ENCODE peak calls at places on chromosomes 4 and X, in four cellular contexts. P is AG10803, Q is fibroblast of mammary gland, N is tibial nerve. L is an unnamed sample.

GRCh38 chr4:8940792-8941491 is 69.3 kb upstream of the HMX1 start:
- DNase-seq in P (no peak), Q (no peak), N (no peak), L (no peak)

GRCh38 chr4:139214039-139214534 is 37.1 kb upstream of the ELF2 start:
- DNase-seq in P (no peak), Q (peak; percentile 20), N (peak; percentile 30), L (no peak)

GRCh38 chr4:25313194-25313895 is 771 bp downstream of the ZCCHC4 start:
- DNase-seq in P (no peak), Q (no peak), N (no peak), L (no peak)

GRCh38 chr4:52983563-52984303 is 121.6 kb downstream of the RASL11B start:
- DNase-seq in P (peak; percentile 59), Q (peak; percentile 75), N (peak; percentile 70), L (peak; percentile 75)

GRCh38 chr4:24802648-24803047 is 7.3 kb downstream of the SOD3 start:
- DNase-seq in P (no peak), Q (no peak), N (no peak), L (no peak)

GRCh38 chr4:101806914-101807313 is 16.4 kb downstream of the BANK1 start:
- DNase-seq in P (peak; percentile 11), Q (peak; percentile 25), N (no peak), L (peak; percentile 38)

GRCh38 chrX:77389891-77390290 is 57.3 kb upstream of the FGF16 start:
- DNase-seq in P (no peak), Q (no peak), N (no peak), L (no peak)

GRCh38 chrX:103464774-103465117 is 54.5 kb downstream of the RAB40A start:
- DNase-seq in P (peak; percentile 66), Q (peak; percentile 76), N (peak; percentile 89), L (peak; percentile 81)

GRCh38 chrX:97006167-97006566 is 122.5 kb downstream of the RPA4 start:
- DNase-seq in P (no peak), Q (no peak), N (no peak), L (no peak)

GRCh38 chr4:70895846-70896435 is 6.2 kb upstream of the MOB1B start:
- DNase-seq in P (no peak), Q (no peak), N (no peak), L (no peak)

GRCh38 chr4:14749910-14750309 is 252.4 kb upstream of the CPEB2 start:
- DNase-seq in P (peak; percentile 12), Q (peak; percentile 39), N (peak; percentile 9), L (peak; percentile 50)

GRCh38 chrX:105460366-105460765 is 239.9 kb upstream of the TEX13A start:
- DNase-seq in P (peak; percentile 33), Q (peak; percentile 75), N (no peak), L (peak; percentile 67)

GRCh38 chrX:16772460-16772859 is 13.8 kb upstream of the TXLNG start:
- DNase-seq in P (no peak), Q (no peak), N (no peak), L (no peak)

GRCh38 chrX:33357606-33358005 is 146.3 kb upstream of the DMD start:
- DNase-seq in P (no peak), Q (no peak), N (no peak), L (no peak)

GRCh38 chr4:150419939-150420338 is 162.0 kb upstream of the MAB21L2 start:
- DNase-seq in P (no peak), Q (no peak), N (no peak), L (no peak)

GRCh38 chr4:13888112-13888511 is 260.6 kb upstream of the BOD1L1 start:
- DNase-seq in P (peak; percentile 94), Q (peak; percentile 95), N (no peak), L (peak; percentile 96)

GRCh38 chrX:147741776-147742175 is 169.9 kb upstream of the FMR1 start:
- DNase-seq in P (no peak), Q (no peak), N (no peak), L (no peak)

GRCh38 chr4:141247430-141247780 is 26.7 kb downstream of the ZNF330 start:
- DNase-seq in P (peak; percentile 24), Q (peak; percentile 37), N (no peak), L (peak; percentile 41)

GRCh38 chrX:24561121-24561520 is 86.0 kb downstream of the PCYT1B start:
- DNase-seq in P (peak; percentile 7), Q (peak; percentile 25), N (no peak), L (peak; percentile 16)

GRCh38 chr4:123127218-123127617 is 204.8 kb upstream of the NUDT6 start:
- DNase-seq in P (peak; percentile 32), Q (peak; percentile 33), N (no peak), L (peak; percentile 73)

GRCh38 chrX:49999048-49999447 is 76.7 kb downstream of the CLCN5 start:
- DNase-seq in P (peak; percentile 55), Q (peak; percentile 12), N (no peak), L (no peak)

GRCh38 chr4:40375090-40375489 is 40.0 kb downstream of the CHRNA9 start:
- DNase-seq in P (no peak), Q (no peak), N (no peak), L (no peak)

GRCh38 chr4:44162538-44163270 is 285.9 kb downstream of the KCTD8 start:
- DNase-seq in P (no peak), Q (no peak), N (no peak), L (no peak)

GRCh38 chrX:103792916-103793540 is 16.4 kb downstream of the PLP1 start:
- DNase-seq in P (peak; percentile 79), Q (peak; percentile 80), N (no peak), L (peak; percentile 87)

GRCh38 chrX:1412551-1413161 is 20.7 kb upstream of the SLC25A6 start:
- DNase-seq in P (no peak), Q (no peak), N (no peak), L (no peak)

GRCh38 chr4:114077610-114078009 is 98.2 kb upstream of the ARSJ start:
- DNase-seq in P (peak; percentile 91), Q (peak; percentile 95), N (no peak), L (peak; percentile 81)

GRCh38 chr4:39932776-39933402 is 44.8 kb downstream of the PDS5A start:
- DNase-seq in P (no peak), Q (no peak), N (no peak), L (no peak)

GRCh38 chrX:67780694-67781109 is 236.9 kb downstream of the AR start:
- DNase-seq in P (peak; percentile 98), Q (peak; percentile 96), N (peak; percentile 46), L (peak; percentile 97)

GRCh38 chrX:23332101-23332887 is 2.4 kb upstream of the PTCHD1 start:
- DNase-seq in P (no peak), Q (no peak), N (no peak), L (no peak)

GRCh38 chr4:118888666-118889312 is at the start of gene SYNPO2:
- DNase-seq in P (peak; percentile 81), Q (peak; percentile 81), N (peak; percentile 79), L (peak; percentile 82)

GRCh38 chr4:14345356-14345775 is 656.9 kb upstream of the CPEB2 start:
- DNase-seq in P (peak; percentile 18), Q (peak; percentile 77), N (peak; percentile 13), L (peak; percentile 33)

GRCh38 chr4:1686440-1687036 is 2.4 kb upstream of the FAM53A start:
- DNase-seq in P (no peak), Q (no peak), N (no peak), L (no peak)

GRCh38 chr4:132642196-132642817 is 506.8 kb upstream of the PCDH10 start:
- DNase-seq in P (no peak), Q (peak; percentile 9), N (peak; percentile 22), L (peak; percentile 65)

GRCh38 chr4:6956434-6957147 is 47.0 kb downstream of the TBC1D14 start:
- DNase-seq in P (no peak), Q (no peak), N (no peak), L (no peak)

GRCh38 chr4:69584135-69584534 is 55.3 kb downstream of the UGT2A2 start:
- DNase-seq in P (no peak), Q (no peak), N (no peak), L (no peak)

GRCh38 chr4:87129681-87130080 is 90.7 kb downstream of the KLHL8 start:
- DNase-seq in P (no peak), Q (no peak), N (no peak), L (no peak)

DNA sequence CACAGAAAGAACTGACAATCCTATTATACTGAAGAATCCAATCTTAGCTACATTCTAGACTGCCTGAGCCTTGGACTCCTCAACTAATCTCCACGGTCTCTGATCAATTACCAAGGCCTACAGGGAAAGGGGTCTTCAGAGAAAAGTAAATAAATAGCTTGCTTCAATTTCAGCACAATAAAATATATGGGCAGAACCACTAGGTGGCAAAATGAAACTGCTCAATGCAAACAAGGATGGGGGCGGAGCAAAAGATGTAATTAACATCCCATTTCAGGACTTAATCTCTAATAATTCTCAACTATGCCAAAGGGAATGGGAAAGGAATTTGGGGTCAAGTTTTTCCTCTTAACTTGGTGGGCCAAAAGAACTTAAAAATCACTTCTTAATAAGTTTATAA is 78.4 kb upstream of the MAP3K15 start:
- DNase-seq in P (peak; percentile 53), Q (peak; percentile 61), N (peak; percentile 44), L (peak; percentile 69)
- TF ChIP-seq CTCF in P (peak; percentile 55), Q (peak; percentile 55), N (peak; percentile 23), L (peak; percentile 46)

GRCh38 chr4:80268936-80269335 is 2.5 kb downstream of the FGF5 start:
- DNase-seq in P (no peak), Q (no peak), N (no peak), L (no peak)
- TF ChIP-seq CTCF in P (no peak), Q (no peak), N (no peak), L (no peak)

GRCh38 chrX:72545990-72546389 is 26.7 kb downstream of the HDAC8 start:
- DNase-seq in P (no peak), Q (peak; percentile 14), N (no peak), L (peak; percentile 9)

GRCh38 chrX:72536542-72536941 is 36.1 kb downstream of the HDAC8 start:
- DNase-seq in P (no peak), Q (no peak), N (no peak), L (no peak)

GRCh38 chrX:72539822-72540221 is 32.8 kb downstream of the HDAC8 start:
- DNase-seq in P (no peak), Q (no peak), N (no peak), L (no peak)

GRCh38 chrX:72540318-72540717 is 32.3 kb downstream of the HDAC8 start:
- DNase-seq in P (peak; percentile 40), Q (peak; percentile 59), N (no peak), L (peak; percentile 53)
- TF ChIP-seq CTCF in P (peak; percentile 42), Q (peak; percentile 34), N (no peak), L (no peak)

DNA sequence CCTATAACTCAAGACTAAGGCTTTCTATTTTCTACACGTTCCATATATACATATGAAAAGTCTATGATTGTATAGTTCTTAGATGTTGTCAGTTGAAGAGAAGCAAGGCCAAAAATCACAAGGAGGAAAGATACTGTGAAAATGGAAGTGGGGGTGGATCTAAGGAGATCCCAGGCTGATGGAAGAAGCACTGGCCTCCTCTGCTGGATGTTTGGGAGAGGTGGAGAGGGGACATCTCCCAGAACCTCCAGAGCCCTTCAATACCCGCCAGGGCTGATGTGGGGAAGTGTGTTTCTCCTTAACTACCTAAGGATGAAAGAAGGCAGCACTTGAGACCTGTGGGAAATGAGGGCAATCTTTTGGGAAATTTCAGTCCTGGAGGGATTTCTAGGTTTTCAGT is 67.4 kb downstream of the RASGEF1B start:
- DNase-seq in P (no peak), Q (peak; percentile 5), N (no peak), L (peak; percentile 26)
- TF ChIP-seq CTCF in P (no peak), Q (peak; percentile 22), N (no peak), L (peak; percentile 8)

L was measured in cardiac fibroblast.